ENCODE peak calls at places on chromosome 22, in six cellular contexts. One of them, this sample, is unnamed.

GRCh38 chr22:25193548-25193947 is 6.1 kb upstream of the CRYBB3 start:
- DNase-seq in GM12892: no peak
- DNase-seq in GM12878: no peak
- DNase-seq in HepG2: no peak
- DNase-seq in H1: no peak
- DNase-seq in K562: no peak
- DNase-seq in this sample: no peak

GRCh38 chr22:38300197-38300945 is 16.9 kb downstream of the CSNK1E start:
- DNase-seq in HepG2: no peak
- DNase-seq in GM12878: no peak
- DNase-seq in K562: no peak
- DNase-seq in GM12892: no peak
- DNase-seq in H1: no peak
- DNase-seq in this sample: no peak

GRCh38 chr22:43828711-43829447 is 16.8 kb upstream of the EFCAB6 start:
- DNase-seq in K562: no peak
- DNase-seq in GM12878: no peak
- DNase-seq in GM12892: no peak
- DNase-seq in H1: no peak
- DNase-seq in HepG2: no peak
- DNase-seq in this sample: no peak

GRCh38 chr22:17808688-17809403 is 34.6 kb upstream of the BID start:
- DNase-seq in H1: no peak
- DNase-seq in GM12892: no peak
- DNase-seq in HepG2: no peak
- DNase-seq in GM12878: no peak
- DNase-seq in K562: no peak
- DNase-seq in this sample: no peak

GRCh38 chr22:49756201-49756600 is 71.5 kb downstream of the BRD1 start:
- DNase-seq in K562: no peak
- DNase-seq in GM12892: no peak
- DNase-seq in HepG2: no peak
- DNase-seq in H1: no peak
- DNase-seq in GM12878: no peak
- DNase-seq in this sample: no peak

GRCh38 chr22:26890870-26891269 is 233.5 kb downstream of the MIAT start:
- DNase-seq in GM12892: no peak
- DNase-seq in H1: peak
- DNase-seq in K562: no peak
- DNase-seq in HepG2: no peak
- DNase-seq in GM12878: no peak
- DNase-seq in this sample: no peak

GRCh38 chr22:50274311-50274710 is 4.1 kb upstream of the MAPK11 start:
- DNase-seq in H1: no peak
- DNase-seq in K562: peak
- DNase-seq in GM12878: no peak
- DNase-seq in HepG2: peak
- DNase-seq in GM12892: no peak
- DNase-seq in this sample: no peak

GRCh38 chr22:25572708-25573161 is 8.3 kb downstream of the GRK3 start:
- DNase-seq in K562: no peak
- DNase-seq in H1: no peak
- DNase-seq in GM12892: no peak
- DNase-seq in HepG2: no peak
- DNase-seq in GM12878: peak
- DNase-seq in this sample: no peak

GRCh38 chr22:46058591-46059519 is 81.9 kb upstream of the WNT7B start:
- DNase-seq in GM12878: no peak
- DNase-seq in K562: no peak
- DNase-seq in HepG2: no peak
- DNase-seq in GM12892: no peak
- DNase-seq in H1: no peak
- DNase-seq in this sample: no peak

GRCh38 chr22:38005943-38006342 is 21.6 kb upstream of the SOX10 start:
- DNase-seq in H1: no peak
- DNase-seq in HepG2: no peak
- DNase-seq in K562: no peak
- DNase-seq in GM12878: no peak
- DNase-seq in GM12892: no peak
- DNase-seq in this sample: no peak

GRCh38 chr22:47807506-47807905 is 1045.1 kb downstream of the TBC1D22A start:
- DNase-seq in H1: no peak
- DNase-seq in GM12878: no peak
- DNase-seq in K562: no peak
- DNase-seq in GM12892: no peak
- DNase-seq in HepG2: no peak
- DNase-seq in this sample: no peak

GRCh38 chr22:18059991-18060390 is 17.8 kb upstream of the PEX26 start:
- DNase-seq in H1: no peak
- DNase-seq in GM12878: no peak
- DNase-seq in HepG2: no peak
- DNase-seq in GM12892: no peak
- DNase-seq in K562: no peak
- DNase-seq in this sample: no peak

GRCh38 chr22:33539902-33540751 is 380.1 kb downstream of the LARGE1 start:
- DNase-seq in H1: no peak
- DNase-seq in K562: no peak
- DNase-seq in HepG2: peak
- DNase-seq in GM12878: no peak
- DNase-seq in GM12892: no peak
- DNase-seq in this sample: no peak
- TF ChIP-seq POLR2AphosphoS5 in H1: no peak
- TF ChIP-seq POLR2AphosphoS5 in K562: no peak
- TF ChIP-seq POLR2AphosphoS5 in HepG2: peak
- TF ChIP-seq POLR2AphosphoS5 in GM12878: no peak
- TF ChIP-seq POLR2AphosphoS5 in GM12892: no peak
- TF ChIP-seq POLR2AphosphoS5 in this sample: no peak

DNA sequence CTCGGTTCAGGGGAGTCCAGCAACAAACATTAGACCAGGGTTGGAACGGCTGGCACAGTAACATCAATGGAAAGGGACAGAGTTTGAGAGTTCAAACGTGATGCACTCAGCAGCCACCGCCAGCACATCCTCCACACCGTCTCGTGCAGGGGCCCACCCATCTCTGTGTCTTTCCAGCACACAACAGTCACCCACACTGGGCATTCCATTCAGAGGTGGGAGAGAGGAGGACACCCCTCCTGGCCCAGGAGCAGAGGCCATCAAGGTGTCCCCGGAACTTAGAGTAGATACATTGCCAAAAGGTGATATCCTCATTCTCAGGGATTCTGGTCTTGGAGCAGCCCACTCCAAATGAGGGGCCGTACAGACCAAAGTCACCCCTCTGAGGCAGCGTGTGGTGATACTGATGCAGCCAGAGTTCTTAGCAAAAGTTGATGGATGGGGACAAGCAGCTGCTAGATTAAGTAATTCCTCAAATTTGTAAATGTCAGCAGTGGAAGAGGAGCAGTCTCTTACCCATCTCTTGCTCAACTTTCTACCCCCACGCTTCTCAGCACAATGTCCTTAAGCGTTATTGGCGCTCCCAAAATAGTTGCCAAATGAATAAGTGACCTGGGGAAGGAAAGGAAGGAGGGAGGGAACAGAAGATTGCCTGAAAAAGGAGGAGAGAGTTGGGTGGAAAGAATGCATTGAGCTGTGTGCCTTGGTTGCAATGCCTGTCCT is 5.5 kb downstream of the SNAP29 start:
- DNase-seq in HepG2: no peak
- DNase-seq in H1: no peak
- DNase-seq in K562: peak
- DNase-seq in GM12892: no peak
- DNase-seq in GM12878: no peak
- DNase-seq in this sample: no peak
- TF ChIP-seq TAF1 in HepG2: no peak
- TF ChIP-seq TAF1 in H1: no peak
- TF ChIP-seq TAF1 in K562: no peak
- TF ChIP-seq TAF1 in GM12892: no peak
- TF ChIP-seq TAF1 in GM12878: no peak
- TF ChIP-seq TAF1 in this sample: no peak

GRCh38 chr22:36730176-36730858 is 26.8 kb upstream of the CACNG2 start:
- DNase-seq in HepG2: no peak
- DNase-seq in GM12878: no peak
- DNase-seq in K562: no peak
- DNase-seq in GM12892: no peak
- DNase-seq in H1: no peak
- DNase-seq in this sample: no peak
- TF ChIP-seq POLR2A in HepG2: no peak
- TF ChIP-seq POLR2A in GM12878: no peak
- TF ChIP-seq POLR2A in K562: no peak
- TF ChIP-seq POLR2A in GM12892: no peak
- TF ChIP-seq POLR2A in H1: no peak
- TF ChIP-seq POLR2A in this sample: no peak

DNA sequence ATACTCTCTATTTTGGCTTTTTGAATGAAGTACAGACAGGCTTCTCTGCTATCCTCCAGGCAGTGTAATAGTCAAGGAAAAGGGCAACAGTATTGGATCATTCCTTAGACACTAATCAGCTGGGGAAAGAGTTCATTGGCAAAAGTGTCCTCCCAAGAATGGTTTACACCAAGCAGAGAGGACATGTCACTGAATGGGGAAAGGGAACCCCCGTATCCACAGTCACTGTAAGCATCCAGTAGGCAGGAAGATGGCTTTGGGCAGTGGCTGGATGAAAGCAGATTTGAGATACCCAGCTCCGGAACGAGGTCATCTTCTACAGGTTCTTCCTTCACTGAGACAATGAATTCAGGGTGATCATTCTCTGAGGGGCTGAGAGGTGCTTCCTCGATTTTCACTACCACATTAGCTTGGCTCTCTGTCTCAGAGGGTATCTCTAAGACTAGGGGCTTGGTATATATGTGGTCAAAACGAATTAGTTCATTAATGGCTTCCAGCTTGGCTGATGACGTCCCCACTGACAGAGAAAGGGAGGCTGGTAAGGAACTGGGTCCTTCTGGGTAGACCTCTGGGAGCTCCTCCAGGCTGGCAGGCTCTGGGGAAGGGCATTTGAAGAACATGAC is 5.2 kb downstream of the XBP1 start:
- DNase-seq in GM12878: no peak
- DNase-seq in H1: no peak
- DNase-seq in HepG2: no peak
- DNase-seq in GM12892: no peak
- DNase-seq in K562: no peak
- DNase-seq in this sample: no peak
- TF ChIP-seq POLR2AphosphoS5 in GM12878: peak
- TF ChIP-seq POLR2AphosphoS5 in H1: no peak
- TF ChIP-seq POLR2AphosphoS5 in HepG2: no peak
- TF ChIP-seq POLR2AphosphoS5 in GM12892: peak
- TF ChIP-seq POLR2AphosphoS5 in K562: no peak
- TF ChIP-seq POLR2AphosphoS5 in this sample: no peak

GRCh38 chr22:23827351-23827995 is 11.3 kb downstream of the DERL3 start:
- DNase-seq in HepG2: no peak
- DNase-seq in K562: no peak
- DNase-seq in H1: no peak
- DNase-seq in GM12892: no peak
- DNase-seq in GM12878: no peak
- DNase-seq in this sample: no peak
- TF ChIP-seq TAF1 in HepG2: no peak
- TF ChIP-seq TAF1 in K562: no peak
- TF ChIP-seq TAF1 in H1: no peak
- TF ChIP-seq TAF1 in GM12892: no peak
- TF ChIP-seq TAF1 in GM12878: no peak
- TF ChIP-seq TAF1 in this sample: no peak

This sample was measured in GM12891.